ENCODE peak calls at places on chromosomes 6 and 20, in eight cellular contexts. L, X, P, D, A, Z, N and C are unnamed samples.

GRCh38 chr6:121442591-121442990 is 7.1 kb downstream of the GJA1 start:
- DNase-seq in L (no peak), X (no peak), P (no peak), D (no peak), A (no peak), Z (no peak), N (no peak), C (no peak)

GRCh38 chr6:31126416-31127175 is 6.3 kb upstream of the CDSN start:
- DNase-seq in L (no peak), X (no peak), P (no peak), D (no peak), A (no peak), Z (no peak), N (no peak), C (no peak)

GRCh38 chr6:31585531-31585930 is 546 bp upstream of the LST1 start:
- DNase-seq in L (peak; percentile 79), X (no peak), P (no peak), D (no peak), A (no peak), Z (peak; percentile 48), N (no peak), C (no peak)

GRCh38 chr6:53837875-53838806 is 43.3 kb downstream of the LRRC1 start:
- DNase-seq in L (no peak), X (no peak), P (no peak), D (no peak), A (no peak), Z (no peak), N (no peak), C (peak; percentile 34)

GRCh38 chr6:14476793-14477531 is 359.4 kb downstream of the CD83 start:
- DNase-seq in L (no peak), X (no peak), P (no peak), D (no peak), A (peak; percentile 40), Z (no peak), N (no peak), C (peak; percentile 81)

GRCh38 chr6:17233531-17233930 is 47.6 kb upstream of the RBM24 start:
- DNase-seq in L (no peak), X (no peak), P (no peak), D (peak; percentile 67), A (no peak), Z (no peak), N (no peak), C (peak; percentile 20)

GRCh38 chr6:18634912-18635311 is 247.8 kb downstream of the RNF144B start:
- DNase-seq in L (no peak), X (no peak), P (no peak), D (no peak), A (no peak), Z (no peak), N (no peak), C (no peak)

GRCh38 chr6:116511424-116512131 is at the start of gene CALHM5:
- DNase-seq in L (no peak), X (peak; percentile 80), P (no peak), D (peak; percentile 13), A (peak; percentile 34), Z (peak; percentile 61), N (no peak), C (peak; percentile 88)

GRCh38 chr20:9626357-9626756 is 112.0 kb downstream of the LAMP5 start:
- DNase-seq in L (no peak), X (no peak), P (no peak), D (peak; percentile 20), A (no peak), Z (no peak), N (no peak), C (no peak)

GRCh38 chr20:52943185-52943841 is 28.8 kb upstream of the TSHZ2 start:
- DNase-seq in L (no peak), X (no peak), P (no peak), D (peak; percentile 85), A (no peak), Z (no peak), N (no peak), C (peak; percentile 56)

GRCh38 chr6:111804627-111805235 is 68.5 kb downstream of the FYN start:
- DNase-seq in L (no peak), X (no peak), P (no peak), D (no peak), A (no peak), Z (peak; percentile 36), N (no peak), C (peak; percentile 97)

DNA sequence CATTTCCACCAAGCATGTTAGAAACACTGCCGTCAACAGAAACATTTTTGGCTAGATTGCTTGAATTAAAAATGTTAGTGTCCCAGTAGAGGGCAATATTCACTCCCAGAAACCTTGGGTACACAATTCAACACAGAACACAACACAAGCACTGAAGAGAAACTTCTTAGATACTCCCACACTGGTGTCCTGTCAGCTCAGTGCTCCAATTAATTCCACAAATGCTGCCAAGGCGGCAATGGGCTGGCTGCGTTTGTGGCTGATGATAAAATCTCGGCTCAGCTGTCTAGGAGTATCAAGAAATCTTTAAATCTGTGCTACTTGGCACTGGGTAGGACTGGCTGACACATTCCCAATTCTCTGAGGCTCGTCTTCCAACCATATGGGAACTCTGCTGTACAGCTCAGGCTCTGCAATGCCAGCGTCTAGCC is 39.3 kb downstream of the BEND3 start:
- DNase-seq in L (peak; percentile 46), X (no peak), P (no peak), D (no peak), A (no peak), Z (no peak), N (no peak), C (peak; percentile 27)
- TF ChIP-seq CTCF in L (peak; percentile 74), X (no peak), P (no peak), D (no peak), A (no peak), Z (peak; percentile 16), N (no peak), C (peak; percentile 17)

GRCh38 chr6:145454006-145454405 is 281.3 kb downstream of the EPM2A start:
- DNase-seq in L (no peak), X (no peak), P (no peak), D (no peak), A (no peak), Z (no peak), N (no peak), C (no peak)

GRCh38 chr6:145457556-145457955 is 277.8 kb downstream of the EPM2A start:
- DNase-seq in L (no peak), X (no peak), P (no peak), D (no peak), A (no peak), Z (no peak), N (no peak), C (no peak)

GRCh38 chr6:145453376-145453775 is 281.9 kb downstream of the EPM2A start:
- DNase-seq in L (no peak), X (no peak), P (no peak), D (peak; percentile 9), A (no peak), Z (no peak), N (no peak), C (no peak)
- TF ChIP-seq CTCF in L (peak; percentile 43), X (no peak), P (peak; percentile 24), D (peak; percentile 21), A (no peak), Z (no peak), N (peak; percentile 69), C (peak; percentile 37)

DNA sequence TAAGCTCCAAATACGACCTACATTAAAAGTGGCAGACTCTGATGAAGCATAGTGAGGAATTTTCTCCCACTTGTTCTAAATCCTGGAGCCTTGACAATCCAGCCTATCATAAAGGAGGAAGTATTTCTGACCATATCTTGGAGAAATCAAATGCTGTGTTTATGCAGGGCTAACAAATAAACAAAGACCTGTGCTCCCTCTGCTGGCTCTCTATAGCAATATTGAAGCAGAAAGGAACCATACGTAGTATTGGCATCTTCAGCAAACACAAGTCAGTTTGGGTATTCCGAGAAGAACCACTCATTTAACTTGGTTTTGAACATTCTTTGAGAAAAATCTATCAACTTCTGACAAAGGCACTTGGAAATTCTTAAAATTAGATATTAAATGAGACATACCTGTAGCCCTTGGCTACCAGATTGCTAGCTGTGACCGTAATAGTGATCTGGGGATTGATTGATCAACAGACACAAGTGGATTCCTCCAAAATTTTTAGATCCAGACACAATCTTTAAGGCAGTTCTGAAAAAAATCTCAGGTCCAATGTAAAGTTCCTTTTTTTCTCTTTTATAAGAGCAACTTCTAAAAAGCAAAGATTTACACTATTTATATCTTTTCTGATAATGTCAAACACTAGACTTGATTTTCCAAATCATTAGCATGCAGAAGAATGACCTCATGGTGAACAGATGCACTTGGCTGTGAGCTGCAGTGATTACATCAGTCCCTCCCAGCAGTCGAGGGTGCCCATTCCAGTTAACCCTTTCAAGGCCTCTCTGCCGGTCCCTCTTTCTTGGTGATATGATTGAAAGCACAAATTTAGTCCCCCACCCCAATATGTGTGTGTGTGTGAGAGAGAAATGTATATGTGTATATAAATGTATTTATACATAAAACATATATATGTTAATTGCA is 40.2 kb downstream of the INSM1 start:
- DNase-seq in L (no peak), X (no peak), P (no peak), D (no peak), A (no peak), Z (no peak), N (peak; percentile 64), C (no peak)
- TF ChIP-seq CTCF in L (peak; percentile 43), X (no peak), P (no peak), D (no peak), A (no peak), Z (peak; percentile 22), N (peak; percentile 53), C (peak; percentile 29)

GRCh38 chr6:104943781-104944180 is 13.1 kb upstream of the LIN28B start:
- DNase-seq in L (no peak), X (no peak), P (no peak), D (no peak), A (no peak), Z (peak; percentile 11), N (no peak), C (peak; percentile 26)

GRCh38 chr6:104936766-104937535 is 20.0 kb upstream of the LIN28B start:
- DNase-seq in L (no peak), X (no peak), P (no peak), D (no peak), A (no peak), Z (no peak), N (no peak), C (no peak)

GRCh38 chr6:104941694-104942177 is 15.2 kb upstream of the LIN28B start:
- DNase-seq in L (no peak), X (no peak), P (no peak), D (no peak), A (no peak), Z (no peak), N (no peak), C (no peak)

GRCh38 chr6:104940238-104940880 is 16.5 kb upstream of the LIN28B start:
- DNase-seq in L (no peak), X (no peak), P (no peak), D (no peak), A (no peak), Z (no peak), N (peak; percentile 85), C (no peak)

DNA sequence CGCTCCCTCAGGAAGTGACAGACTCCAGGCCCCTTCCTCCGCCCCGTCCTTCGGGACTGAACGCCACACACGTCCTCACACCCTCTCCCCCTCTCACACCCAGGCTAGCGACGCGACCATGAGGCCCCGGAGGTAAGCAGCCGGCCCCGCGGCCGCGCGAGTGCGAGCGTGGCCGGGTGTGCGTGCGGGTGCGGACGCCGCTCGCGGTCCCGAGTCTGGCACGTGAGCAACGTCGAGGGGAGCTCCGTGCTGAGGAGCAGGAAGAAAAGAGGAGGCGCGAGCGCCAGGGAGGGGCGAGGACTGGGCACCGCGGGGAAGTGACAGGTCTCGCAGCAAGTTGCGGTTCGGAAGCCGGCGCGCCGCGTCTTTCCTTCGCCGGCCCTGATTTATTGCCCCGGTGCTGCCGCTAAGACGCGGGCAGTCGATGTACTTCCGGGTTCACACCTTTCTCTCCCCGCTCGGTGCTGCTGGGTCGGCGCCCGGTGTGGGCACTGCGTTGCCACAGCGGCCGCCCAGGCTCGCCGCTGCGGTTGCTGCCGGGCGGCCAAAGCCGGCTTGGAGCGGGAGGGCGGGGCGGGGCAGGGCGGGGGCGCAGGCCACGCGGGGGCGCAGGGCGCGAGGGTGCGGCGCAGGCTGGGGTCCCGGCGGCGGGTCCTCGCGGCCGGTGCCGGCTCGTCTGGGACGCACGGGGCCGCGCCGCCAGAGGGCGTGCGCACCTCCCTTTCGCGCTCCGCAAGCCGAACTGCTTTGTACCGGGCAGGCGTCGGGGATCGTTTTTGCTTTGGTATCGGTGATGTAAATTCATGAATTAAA is 15.8 kb upstream of the LIN28B start:
- DNase-seq in L (no peak), X (no peak), P (peak; percentile 45), D (peak; percentile 45), A (peak; percentile 32), Z (no peak), N (peak; percentile 88), C (peak; percentile 32)
- TF ChIP-seq CTCF in L (no peak), X (no peak), P (peak; percentile 37), D (peak; percentile 83), A (peak; percentile 57), Z (no peak), N (peak; percentile 75), C (peak; percentile 67)